ENCODE peak calls at places on chromosomes 4 and X, in ten cellular contexts. H is stimulated activated CD8-positive, alpha-beta memory T cell treated with anti-CD3 and anti-CD28 coated beads, Interleukin-12 subunit alpha, Interleukin-12 subunit beta, amount 100 ng/mL, for 4 hours; C is EH; B is foreskin fibroblast; Q is anterior cingulate cortex; V is CD8-positive, alpha-beta memory T cell; Y is NCI-H1105 treated with DMSO at 0.1 percent for 48 hours; A is GM12891; F is Daoy; N is NCI-H1092. L is an unnamed sample.

GRCh38 chr4:99655315-99656081 is 2.1 kb downstream of the C4orf54 start:
- DNase-seq in H (no peak), C (peak; percentile 86), B (peak; percentile 69), Q (no peak), V (no peak), Y (peak; percentile 56), A (no peak), F (peak; percentile 61), N (peak; percentile 61), L (no peak)

GRCh38 chr4:87121332-87122065 is 98.9 kb downstream of the KLHL8 start:
- DNase-seq in H (no peak), C (peak; percentile 12), B (peak; percentile 29), Q (no peak), V (no peak), Y (no peak), A (no peak), F (no peak), N (no peak), L (no peak)

GRCh38 chrX:136586386-136586785 is 54.4 kb downstream of the VGLL1 start:
- DNase-seq in H (no peak), C (no peak), B (no peak), Q (no peak), V (peak; percentile 9), Y (no peak), A (no peak), F (peak; percentile 4), N (no peak), L (no peak)

GRCh38 chrX:153770606-153771175 is 6.6 kb downstream of the PLXNB3 start:
- DNase-seq in H (no peak), C (no peak), B (no peak), Q (no peak), V (no peak), Y (no peak), A (peak; percentile 6), F (no peak), N (no peak), L (no peak)

GRCh38 chr4:24845132-24845531 is 49.8 kb downstream of the SOD3 start:
- DNase-seq in H (no peak), C (no peak), B (no peak), Q (no peak), V (no peak), Y (no peak), A (no peak), F (no peak), N (no peak), L (no peak)

GRCh38 chr4:144734522-144734921 is 88.6 kb downstream of the HHIP start:
- DNase-seq in H (no peak), C (peak; percentile 64), B (peak; percentile 43), Q (no peak), V (no peak), Y (no peak), A (no peak), F (no peak), N (no peak), L (no peak)

GRCh38 chr4:52568351-52568750 is 90.8 kb downstream of the USP46 start:
- DNase-seq in H (no peak), C (no peak), B (no peak), Q (no peak), V (no peak), Y (no peak), A (no peak), F (no peak), N (no peak), L (no peak)

GRCh38 chrX:2694868-2695267 is 3.8 kb downstream of the CD99 start:
- DNase-seq in H (no peak), C (peak; percentile 52), B (peak; percentile 36), Q (no peak), V (no peak), Y (no peak), A (no peak), F (no peak), N (no peak), L (no peak)

GRCh38 chr4:37765741-37766140 is 60.7 kb upstream of the PGM2 start:
- DNase-seq in H (no peak), C (no peak), B (no peak), Q (no peak), V (no peak), Y (peak; percentile 28), A (no peak), F (no peak), N (no peak), L (no peak)

GRCh38 chrX:2928583-2929434 is at the start of gene ARSD:
- DNase-seq in H (peak; percentile 26), C (peak; percentile 94), B (peak; percentile 96), Q (peak; percentile 63), V (peak; percentile 34), Y (no peak), A (peak; percentile 41), F (peak; percentile 84), N (no peak), L (peak; percentile 96)

GRCh38 chr4:168514249-168514852 is 17.5 kb downstream of the PALLD start:
- DNase-seq in H (no peak), C (peak; percentile 54), B (peak; percentile 56), Q (no peak), V (no peak), Y (peak; percentile 39), A (peak; percentile 5), F (no peak), N (peak; percentile 36), L (no peak)

GRCh38 chrX:153981231-153981630 is 8.7 kb downstream of the TMEM187 start:
- DNase-seq in H (no peak), C (no peak), B (no peak), Q (no peak), V (no peak), Y (no peak), A (no peak), F (no peak), N (no peak), L (no peak)

GRCh38 chr4:7256989-7257810 is 64.9 kb downstream of the SORCS2 start:
- DNase-seq in H (no peak), C (peak; percentile 31), B (no peak), Q (no peak), V (no peak), Y (no peak), A (no peak), F (no peak), N (no peak), L (no peak)

GRCh38 chr4:109207060-109207459 is 95.4 kb downstream of the COL25A1 start:
- DNase-seq in H (no peak), C (peak; percentile 43), B (peak; percentile 85), Q (no peak), V (no peak), Y (peak; percentile 36), A (no peak), F (peak; percentile 67), N (peak; percentile 19), L (no peak)

GRCh38 chrX:132505116-132505515 is 16.3 kb upstream of the MBNL3 start:
- DNase-seq in H (no peak), C (no peak), B (peak; percentile 64), Q (no peak), V (no peak), Y (no peak), A (no peak), F (no peak), N (no peak), L (no peak)

GRCh38 chr4:7052923-7053715 is 9.9 kb downstream of the TADA2B start:
- DNase-seq in H (no peak), C (peak; percentile 28), B (peak; percentile 28), Q (peak; percentile 42), V (no peak), Y (no peak), A (no peak), F (no peak), N (no peak), L (no peak)

GRCh38 chr4:43968041-43968440 is 480.6 kb downstream of the KCTD8 start:
- DNase-seq in H (no peak), C (no peak), B (no peak), Q (no peak), V (no peak), Y (no peak), A (no peak), F (no peak), N (no peak), L (no peak)

GRCh38 chrX:15882704-15883539 is 28.3 kb upstream of the AP1S2 start:
- DNase-seq in H (no peak), C (peak; percentile 59), B (peak; percentile 62), Q (no peak), V (no peak), Y (no peak), A (no peak), F (peak; percentile 55), N (no peak), L (no peak)

GRCh38 chrX:136255543-136255942 is 4.3 kb upstream of the MAP7D3 start:
- DNase-seq in H (no peak), C (no peak), B (no peak), Q (no peak), V (no peak), Y (no peak), A (no peak), F (no peak), N (no peak), L (no peak)

GRCh38 chrX:38561951-38562719 is 793 bp downstream of the TSPAN7 start:
- DNase-seq in H (peak; percentile 1), C (no peak), B (peak; percentile 3), Q (peak; percentile 60), V (no peak), Y (peak; percentile 14), A (no peak), F (peak; percentile 23), N (peak; percentile 31), L (no peak)

GRCh38 chr4:142311916-142312315 is 534.2 kb downstream of the INPP4B start:
- DNase-seq in H (no peak), C (no peak), B (no peak), Q (no peak), V (no peak), Y (no peak), A (no peak), F (no peak), N (no peak), L (no peak)

GRCh38 chrX:43702079-43702524 is 46.0 kb downstream of the MAOA start:
- DNase-seq in H (no peak), C (no peak), B (peak; percentile 34), Q (no peak), V (no peak), Y (no peak), A (no peak), F (no peak), N (no peak), L (no peak)

L was measured in esophagus muscularis mucosa.